ENCODE peak calls at places on chromosome 6, in nine cellular contexts. One of them, this sample, is unnamed.
A peak's percentile ranks its signal among the peaks of the same experiment; 100 is the strongest.

GRCh38 chr6:133906050-133906449 is 17.1 kb downstream of the TCF21 start:
- DNase-seq in activated CD4-positive, CD25-positive, alpha-beta regulatory T cell treated with anti-CD3 and anti-CD28 coated beads, Interleukin-2, amount 50 U/mL, for 72 hours: no peak
- DNase-seq in gastrocnemius medialis: no peak
- DNase-seq in lower leg skin: no peak
- DNase-seq in BE2C: no peak
- DNase-seq in germinal center: no peak
- DNase-seq in AG04449: no peak
- DNase-seq in H54: no peak
- DNase-seq in activated T-cell treated with anti-CD3 and anti-CD28 coated beads, Interleukin-2, amount 50 U/mL, for 4 hours: no peak
- DNase-seq in this sample: no peak

GRCh38 chr6:36852481-36853147 is 13.4 kb upstream of the CPNE5 start:
- DNase-seq in activated CD4-positive, CD25-positive, alpha-beta regulatory T cell treated with anti-CD3 and anti-CD28 coated beads, Interleukin-2, amount 50 U/mL, for 72 hours: no peak
- DNase-seq in gastrocnemius medialis: no peak
- DNase-seq in lower leg skin: no peak
- DNase-seq in BE2C: peak; percentile 42
- DNase-seq in germinal center: no peak
- DNase-seq in AG04449: peak; percentile 28
- DNase-seq in H54: peak; percentile 70
- DNase-seq in activated T-cell treated with anti-CD3 and anti-CD28 coated beads, Interleukin-2, amount 50 U/mL, for 4 hours: no peak
- DNase-seq in this sample: no peak

GRCh38 chr6:78589426-78589825 is 277.9 kb upstream of the IRAK1BP1 start:
- DNase-seq in activated CD4-positive, CD25-positive, alpha-beta regulatory T cell treated with anti-CD3 and anti-CD28 coated beads, Interleukin-2, amount 50 U/mL, for 72 hours: no peak
- DNase-seq in gastrocnemius medialis: no peak
- DNase-seq in lower leg skin: no peak
- DNase-seq in BE2C: no peak
- DNase-seq in germinal center: no peak
- DNase-seq in AG04449: no peak
- DNase-seq in H54: no peak
- DNase-seq in activated T-cell treated with anti-CD3 and anti-CD28 coated beads, Interleukin-2, amount 50 U/mL, for 4 hours: no peak
- DNase-seq in this sample: no peak

GRCh38 chr6:134851548-134851947 is 98.4 kb downstream of the ALDH8A1 start:
- DNase-seq in activated CD4-positive, CD25-positive, alpha-beta regulatory T cell treated with anti-CD3 and anti-CD28 coated beads, Interleukin-2, amount 50 U/mL, for 72 hours: no peak
- DNase-seq in gastrocnemius medialis: no peak
- DNase-seq in lower leg skin: no peak
- DNase-seq in BE2C: no peak
- DNase-seq in germinal center: no peak
- DNase-seq in AG04449: no peak
- DNase-seq in H54: no peak
- DNase-seq in activated T-cell treated with anti-CD3 and anti-CD28 coated beads, Interleukin-2, amount 50 U/mL, for 4 hours: no peak
- DNase-seq in this sample: no peak

GRCh38 chr6:81265106-81265505 is 487.4 kb downstream of the TENT5A start:
- DNase-seq in activated CD4-positive, CD25-positive, alpha-beta regulatory T cell treated with anti-CD3 and anti-CD28 coated beads, Interleukin-2, amount 50 U/mL, for 72 hours: no peak
- DNase-seq in gastrocnemius medialis: no peak
- DNase-seq in lower leg skin: peak; percentile 29
- DNase-seq in BE2C: no peak
- DNase-seq in germinal center: no peak
- DNase-seq in AG04449: no peak
- DNase-seq in H54: peak; percentile 40
- DNase-seq in activated T-cell treated with anti-CD3 and anti-CD28 coated beads, Interleukin-2, amount 50 U/mL, for 4 hours: no peak
- DNase-seq in this sample: no peak

GRCh38 chr6:3722211-3722621 is 29.3 kb downstream of the PXDC1 start:
- DNase-seq in activated CD4-positive, CD25-positive, alpha-beta regulatory T cell treated with anti-CD3 and anti-CD28 coated beads, Interleukin-2, amount 50 U/mL, for 72 hours: no peak
- DNase-seq in gastrocnemius medialis: no peak
- DNase-seq in lower leg skin: no peak
- DNase-seq in BE2C: no peak
- DNase-seq in germinal center: no peak
- DNase-seq in AG04449: no peak
- DNase-seq in H54: no peak
- DNase-seq in activated T-cell treated with anti-CD3 and anti-CD28 coated beads, Interleukin-2, amount 50 U/mL, for 4 hours: no peak
- DNase-seq in this sample: no peak

GRCh38 chr6:42131531-42131930 is 10.9 kb downstream of the C6orf132 start:
- DNase-seq in activated CD4-positive, CD25-positive, alpha-beta regulatory T cell treated with anti-CD3 and anti-CD28 coated beads, Interleukin-2, amount 50 U/mL, for 72 hours: no peak
- DNase-seq in gastrocnemius medialis: no peak
- DNase-seq in lower leg skin: no peak
- DNase-seq in BE2C: no peak
- DNase-seq in germinal center: no peak
- DNase-seq in AG04449: no peak
- DNase-seq in H54: peak; percentile 76
- DNase-seq in activated T-cell treated with anti-CD3 and anti-CD28 coated beads, Interleukin-2, amount 50 U/mL, for 4 hours: no peak
- DNase-seq in this sample: no peak

GRCh38 chr6:14210077-14210476 is 92.5 kb downstream of the CD83 start:
- DNase-seq in activated CD4-positive, CD25-positive, alpha-beta regulatory T cell treated with anti-CD3 and anti-CD28 coated beads, Interleukin-2, amount 50 U/mL, for 72 hours: no peak
- DNase-seq in gastrocnemius medialis: no peak
- DNase-seq in lower leg skin: no peak
- DNase-seq in BE2C: no peak
- DNase-seq in germinal center: no peak
- DNase-seq in AG04449: no peak
- DNase-seq in H54: no peak
- DNase-seq in activated T-cell treated with anti-CD3 and anti-CD28 coated beads, Interleukin-2, amount 50 U/mL, for 4 hours: no peak
- DNase-seq in this sample: no peak

GRCh38 chr6:130622142-130622541 is 205.1 kb upstream of the SMLR1 start:
- DNase-seq in activated CD4-positive, CD25-positive, alpha-beta regulatory T cell treated with anti-CD3 and anti-CD28 coated beads, Interleukin-2, amount 50 U/mL, for 72 hours: no peak
- DNase-seq in gastrocnemius medialis: no peak
- DNase-seq in lower leg skin: no peak
- DNase-seq in BE2C: no peak
- DNase-seq in germinal center: no peak
- DNase-seq in AG04449: no peak
- DNase-seq in H54: no peak
- DNase-seq in activated T-cell treated with anti-CD3 and anti-CD28 coated beads, Interleukin-2, amount 50 U/mL, for 4 hours: no peak
- DNase-seq in this sample: no peak

GRCh38 chr6:157905590-157906337 is 75.9 kb upstream of the SYNJ2 start:
- DNase-seq in activated CD4-positive, CD25-positive, alpha-beta regulatory T cell treated with anti-CD3 and anti-CD28 coated beads, Interleukin-2, amount 50 U/mL, for 72 hours: no peak
- DNase-seq in gastrocnemius medialis: no peak
- DNase-seq in lower leg skin: no peak
- DNase-seq in BE2C: no peak
- DNase-seq in germinal center: no peak
- DNase-seq in AG04449: no peak
- DNase-seq in H54: no peak
- DNase-seq in activated T-cell treated with anti-CD3 and anti-CD28 coated beads, Interleukin-2, amount 50 U/mL, for 4 hours: no peak
- DNase-seq in this sample: no peak

GRCh38 chr6:11317885-11318771 is 85.7 kb upstream of the NEDD9 start:
- DNase-seq in activated CD4-positive, CD25-positive, alpha-beta regulatory T cell treated with anti-CD3 and anti-CD28 coated beads, Interleukin-2, amount 50 U/mL, for 72 hours: peak; percentile 63
- DNase-seq in gastrocnemius medialis: no peak
- DNase-seq in lower leg skin: peak; percentile 52
- DNase-seq in BE2C: no peak
- DNase-seq in germinal center: no peak
- DNase-seq in AG04449: peak; percentile 90
- DNase-seq in H54: peak; percentile 62
- DNase-seq in activated T-cell treated with anti-CD3 and anti-CD28 coated beads, Interleukin-2, amount 50 U/mL, for 4 hours: peak; percentile 74
- DNase-seq in this sample: peak; percentile 59

GRCh38 chr6:21402368-21402767 is 191.2 kb upstream of the SOX4 start:
- DNase-seq in activated CD4-positive, CD25-positive, alpha-beta regulatory T cell treated with anti-CD3 and anti-CD28 coated beads, Interleukin-2, amount 50 U/mL, for 72 hours: no peak
- DNase-seq in gastrocnemius medialis: peak; percentile 13
- DNase-seq in lower leg skin: peak; percentile 64
- DNase-seq in BE2C: no peak
- DNase-seq in germinal center: no peak
- DNase-seq in AG04449: no peak
- DNase-seq in H54: peak; percentile 17
- DNase-seq in activated T-cell treated with anti-CD3 and anti-CD28 coated beads, Interleukin-2, amount 50 U/mL, for 4 hours: no peak
- DNase-seq in this sample: peak; percentile 3

GRCh38 chr6:142737368-142738060 is 207.5 kb downstream of the HIVEP2 start:
- DNase-seq in activated CD4-positive, CD25-positive, alpha-beta regulatory T cell treated with anti-CD3 and anti-CD28 coated beads, Interleukin-2, amount 50 U/mL, for 72 hours: no peak
- DNase-seq in gastrocnemius medialis: no peak
- DNase-seq in lower leg skin: no peak
- DNase-seq in BE2C: no peak
- DNase-seq in germinal center: no peak
- DNase-seq in AG04449: no peak
- DNase-seq in H54: no peak
- DNase-seq in activated T-cell treated with anti-CD3 and anti-CD28 coated beads, Interleukin-2, amount 50 U/mL, for 4 hours: no peak
- DNase-seq in this sample: no peak

GRCh38 chr6:130913119-130913518 is 85.9 kb downstream of the SMLR1 start:
- DNase-seq in activated CD4-positive, CD25-positive, alpha-beta regulatory T cell treated with anti-CD3 and anti-CD28 coated beads, Interleukin-2, amount 50 U/mL, for 72 hours: no peak
- DNase-seq in gastrocnemius medialis: no peak
- DNase-seq in lower leg skin: no peak
- DNase-seq in BE2C: no peak
- DNase-seq in germinal center: peak; percentile 14
- DNase-seq in AG04449: no peak
- DNase-seq in H54: no peak
- DNase-seq in activated T-cell treated with anti-CD3 and anti-CD28 coated beads, Interleukin-2, amount 50 U/mL, for 4 hours: no peak
- DNase-seq in this sample: no peak

GRCh38 chr6:160315310-160315709 is 32.9 kb upstream of the SLC22A3 start:
- DNase-seq in activated CD4-positive, CD25-positive, alpha-beta regulatory T cell treated with anti-CD3 and anti-CD28 coated beads, Interleukin-2, amount 50 U/mL, for 72 hours: no peak
- DNase-seq in gastrocnemius medialis: no peak
- DNase-seq in lower leg skin: no peak
- DNase-seq in BE2C: no peak
- DNase-seq in germinal center: no peak
- DNase-seq in AG04449: no peak
- DNase-seq in H54: no peak
- DNase-seq in activated T-cell treated with anti-CD3 and anti-CD28 coated beads, Interleukin-2, amount 50 U/mL, for 4 hours: no peak
- DNase-seq in this sample: no peak

GRCh38 chr6:53547166-53547814 is 2.4 kb upstream of the GCLC start:
- DNase-seq in activated CD4-positive, CD25-positive, alpha-beta regulatory T cell treated with anti-CD3 and anti-CD28 coated beads, Interleukin-2, amount 50 U/mL, for 72 hours: no peak
- DNase-seq in gastrocnemius medialis: no peak
- DNase-seq in lower leg skin: no peak
- DNase-seq in BE2C: no peak
- DNase-seq in germinal center: no peak
- DNase-seq in AG04449: no peak
- DNase-seq in H54: no peak
- DNase-seq in activated T-cell treated with anti-CD3 and anti-CD28 coated beads, Interleukin-2, amount 50 U/mL, for 4 hours: no peak
- DNase-seq in this sample: no peak

GRCh38 chr6:55578537-55579363 is at the start of gene HMGCLL1:
- DNase-seq in activated CD4-positive, CD25-positive, alpha-beta regulatory T cell treated with anti-CD3 and anti-CD28 coated beads, Interleukin-2, amount 50 U/mL, for 72 hours: no peak
- DNase-seq in gastrocnemius medialis: no peak
- DNase-seq in lower leg skin: no peak
- DNase-seq in BE2C: peak; percentile 76
- DNase-seq in germinal center: peak; percentile 2
- DNase-seq in AG04449: no peak
- DNase-seq in H54: no peak
- DNase-seq in activated T-cell treated with anti-CD3 and anti-CD28 coated beads, Interleukin-2, amount 50 U/mL, for 4 hours: no peak
- DNase-seq in this sample: peak; percentile 3

GRCh38 chr6:149366237-149366921 is 33.7 kb upstream of the SUMO4 start:
- DNase-seq in activated CD4-positive, CD25-positive, alpha-beta regulatory T cell treated with anti-CD3 and anti-CD28 coated beads, Interleukin-2, amount 50 U/mL, for 72 hours: no peak
- DNase-seq in gastrocnemius medialis: no peak
- DNase-seq in lower leg skin: no peak
- DNase-seq in BE2C: no peak
- DNase-seq in germinal center: no peak
- DNase-seq in AG04449: no peak
- DNase-seq in H54: no peak
- DNase-seq in activated T-cell treated with anti-CD3 and anti-CD28 coated beads, Interleukin-2, amount 50 U/mL, for 4 hours: no peak
- DNase-seq in this sample: no peak

GRCh38 chr6:55950071-55950814 is 74.9 kb upstream of the BMP5 start:
- DNase-seq in activated CD4-positive, CD25-positive, alpha-beta regulatory T cell treated with anti-CD3 and anti-CD28 coated beads, Interleukin-2, amount 50 U/mL, for 72 hours: no peak
- DNase-seq in gastrocnemius medialis: no peak
- DNase-seq in lower leg skin: no peak
- DNase-seq in BE2C: no peak
- DNase-seq in germinal center: no peak
- DNase-seq in AG04449: no peak
- DNase-seq in H54: no peak
- DNase-seq in activated T-cell treated with anti-CD3 and anti-CD28 coated beads, Interleukin-2, amount 50 U/mL, for 4 hours: no peak
- DNase-seq in this sample: no peak

GRCh38 chr6:53233309-53233708 is 84.7 kb upstream of the GCM1 start:
- DNase-seq in activated CD4-positive, CD25-positive, alpha-beta regulatory T cell treated with anti-CD3 and anti-CD28 coated beads, Interleukin-2, amount 50 U/mL, for 72 hours: no peak
- DNase-seq in gastrocnemius medialis: no peak
- DNase-seq in lower leg skin: no peak
- DNase-seq in BE2C: no peak
- DNase-seq in germinal center: no peak
- DNase-seq in AG04449: no peak
- DNase-seq in H54: no peak
- DNase-seq in activated T-cell treated with anti-CD3 and anti-CD28 coated beads, Interleukin-2, amount 50 U/mL, for 4 hours: no peak
- DNase-seq in this sample: no peak

GRCh38 chr6:63635165-63635562 is 438 bp upstream of the PHF3 start:
- DNase-seq in activated CD4-positive, CD25-positive, alpha-beta regulatory T cell treated with anti-CD3 and anti-CD28 coated beads, Interleukin-2, amount 50 U/mL, for 72 hours: no peak
- DNase-seq in gastrocnemius medialis: no peak
- DNase-seq in lower leg skin: no peak
- DNase-seq in BE2C: no peak
- DNase-seq in germinal center: no peak
- DNase-seq in AG04449: no peak
- DNase-seq in H54: no peak
- DNase-seq in activated T-cell treated with anti-CD3 and anti-CD28 coated beads, Interleukin-2, amount 50 U/mL, for 4 hours: no peak
- DNase-seq in this sample: no peak

GRCh38 chr6:156773935-156774871 is 3.0 kb upstream of the ARID1B start:
- DNase-seq in activated CD4-positive, CD25-positive, alpha-beta regulatory T cell treated with anti-CD3 and anti-CD28 coated beads, Interleukin-2, amount 50 U/mL, for 72 hours: no peak
- DNase-seq in gastrocnemius medialis: no peak
- DNase-seq in lower leg skin: no peak
- DNase-seq in BE2C: no peak
- DNase-seq in germinal center: no peak
- DNase-seq in AG04449: no peak
- DNase-seq in H54: no peak
- DNase-seq in activated T-cell treated with anti-CD3 and anti-CD28 coated beads, Interleukin-2, amount 50 U/mL, for 4 hours: no peak
- DNase-seq in this sample: no peak

GRCh38 chr6:119207327-119207726 is 128.9 kb upstream of the FAM184A start:
- DNase-seq in activated CD4-positive, CD25-positive, alpha-beta regulatory T cell treated with anti-CD3 and anti-CD28 coated beads, Interleukin-2, amount 50 U/mL, for 72 hours: no peak
- DNase-seq in gastrocnemius medialis: no peak
- DNase-seq in lower leg skin: no peak
- DNase-seq in BE2C: no peak
- DNase-seq in germinal center: no peak
- DNase-seq in AG04449: no peak
- DNase-seq in H54: no peak
- DNase-seq in activated T-cell treated with anti-CD3 and anti-CD28 coated beads, Interleukin-2, amount 50 U/mL, for 4 hours: no peak
- DNase-seq in this sample: no peak

GRCh38 chr6:36347635-36348034 is 10.9 kb upstream of the BNIP5 start:
- DNase-seq in activated CD4-positive, CD25-positive, alpha-beta regulatory T cell treated with anti-CD3 and anti-CD28 coated beads, Interleukin-2, amount 50 U/mL, for 72 hours: no peak
- DNase-seq in gastrocnemius medialis: no peak
- DNase-seq in lower leg skin: no peak
- DNase-seq in BE2C: no peak
- DNase-seq in germinal center: no peak
- DNase-seq in AG04449: no peak
- DNase-seq in H54: no peak
- DNase-seq in activated T-cell treated with anti-CD3 and anti-CD28 coated beads, Interleukin-2, amount 50 U/mL, for 4 hours: no peak
- DNase-seq in this sample: no peak

GRCh38 chr6:144878577-144878976 is 593.4 kb downstream of the UTRN start:
- DNase-seq in activated CD4-positive, CD25-positive, alpha-beta regulatory T cell treated with anti-CD3 and anti-CD28 coated beads, Interleukin-2, amount 50 U/mL, for 72 hours: no peak
- DNase-seq in gastrocnemius medialis: no peak
- DNase-seq in lower leg skin: no peak
- DNase-seq in BE2C: peak; percentile 92
- DNase-seq in germinal center: no peak
- DNase-seq in AG04449: no peak
- DNase-seq in H54: no peak
- DNase-seq in activated T-cell treated with anti-CD3 and anti-CD28 coated beads, Interleukin-2, amount 50 U/mL, for 4 hours: no peak
- DNase-seq in this sample: no peak

GRCh38 chr6:43883698-43884659 is 114.0 kb downstream of the VEGFA start:
- DNase-seq in activated CD4-positive, CD25-positive, alpha-beta regulatory T cell treated with anti-CD3 and anti-CD28 coated beads, Interleukin-2, amount 50 U/mL, for 72 hours: no peak
- DNase-seq in gastrocnemius medialis: no peak
- DNase-seq in lower leg skin: peak; percentile 24
- DNase-seq in BE2C: no peak
- DNase-seq in germinal center: peak; percentile 25
- DNase-seq in AG04449: no peak
- DNase-seq in H54: no peak
- DNase-seq in activated T-cell treated with anti-CD3 and anti-CD28 coated beads, Interleukin-2, amount 50 U/mL, for 4 hours: no peak
- DNase-seq in this sample: peak; percentile 39

GRCh38 chr6:9984607-9985006 is 430.3 kb downstream of the TFAP2A start:
- DNase-seq in activated CD4-positive, CD25-positive, alpha-beta regulatory T cell treated with anti-CD3 and anti-CD28 coated beads, Interleukin-2, amount 50 U/mL, for 72 hours: no peak
- DNase-seq in gastrocnemius medialis: no peak
- DNase-seq in lower leg skin: no peak
- DNase-seq in BE2C: no peak
- DNase-seq in germinal center: no peak
- DNase-seq in AG04449: no peak
- DNase-seq in H54: no peak
- DNase-seq in activated T-cell treated with anti-CD3 and anti-CD28 coated beads, Interleukin-2, amount 50 U/mL, for 4 hours: no peak
- DNase-seq in this sample: peak; percentile 9

GRCh38 chr6:13063300-13063918 is 264.9 kb downstream of the TBC1D7 start:
- DNase-seq in activated CD4-positive, CD25-positive, alpha-beta regulatory T cell treated with anti-CD3 and anti-CD28 coated beads, Interleukin-2, amount 50 U/mL, for 72 hours: no peak
- DNase-seq in gastrocnemius medialis: no peak
- DNase-seq in lower leg skin: no peak
- DNase-seq in BE2C: no peak
- DNase-seq in germinal center: no peak
- DNase-seq in AG04449: no peak
- DNase-seq in H54: no peak
- DNase-seq in activated T-cell treated with anti-CD3 and anti-CD28 coated beads, Interleukin-2, amount 50 U/mL, for 4 hours: no peak
- DNase-seq in this sample: no peak

GRCh38 chr6:118174071-118174470 is 267.0 kb downstream of the SLC35F1 start:
- DNase-seq in activated CD4-positive, CD25-positive, alpha-beta regulatory T cell treated with anti-CD3 and anti-CD28 coated beads, Interleukin-2, amount 50 U/mL, for 72 hours: no peak
- DNase-seq in gastrocnemius medialis: no peak
- DNase-seq in lower leg skin: no peak
- DNase-seq in BE2C: no peak
- DNase-seq in germinal center: no peak
- DNase-seq in AG04449: no peak
- DNase-seq in H54: no peak
- DNase-seq in activated T-cell treated with anti-CD3 and anti-CD28 coated beads, Interleukin-2, amount 50 U/mL, for 4 hours: no peak
- DNase-seq in this sample: no peak

GRCh38 chr6:16723833-16724232 is 37.4 kb downstream of the ATXN1 start:
- DNase-seq in activated CD4-positive, CD25-positive, alpha-beta regulatory T cell treated with anti-CD3 and anti-CD28 coated beads, Interleukin-2, amount 50 U/mL, for 72 hours: no peak
- DNase-seq in gastrocnemius medialis: no peak
- DNase-seq in lower leg skin: no peak
- DNase-seq in BE2C: no peak
- DNase-seq in germinal center: no peak
- DNase-seq in AG04449: peak; percentile 96
- DNase-seq in H54: peak; percentile 36
- DNase-seq in activated T-cell treated with anti-CD3 and anti-CD28 coated beads, Interleukin-2, amount 50 U/mL, for 4 hours: no peak
- DNase-seq in this sample: no peak

GRCh38 chr6:45436544-45437440 is 59.1 kb upstream of the SUPT3H start:
- DNase-seq in activated CD4-positive, CD25-positive, alpha-beta regulatory T cell treated with anti-CD3 and anti-CD28 coated beads, Interleukin-2, amount 50 U/mL, for 72 hours: no peak
- DNase-seq in gastrocnemius medialis: no peak
- DNase-seq in lower leg skin: no peak
- DNase-seq in BE2C: no peak
- DNase-seq in germinal center: no peak
- DNase-seq in AG04449: no peak
- DNase-seq in H54: no peak
- DNase-seq in activated T-cell treated with anti-CD3 and anti-CD28 coated beads, Interleukin-2, amount 50 U/mL, for 4 hours: peak; percentile 18
- DNase-seq in this sample: no peak

This sample was measured in GM06990.